ENCODE peak calls at places on chromosomes 3 and 15, in seven cellular contexts. One of them, this sample, is unnamed.

GRCh38 chr3:15623535-15624450 is 22.2 kb downstream of the BTD start:
- DNase-seq in transverse colon: no peak
- DNase-seq in fibroblast of lung: no peak
- DNase-seq in small intestine: no peak
- DNase-seq in adrenal gland: no peak
- DNase-seq in PC-3: no peak
- DNase-seq in left ventricle myocardium inferior: no peak
- DNase-seq in this sample: no peak

GRCh38 chr3:49638445-49638844 is 35.7 kb upstream of the APEH start:
- DNase-seq in transverse colon: no peak
- DNase-seq in fibroblast of lung: peak; percentile 88
- DNase-seq in small intestine: no peak
- DNase-seq in adrenal gland: peak; percentile 48
- DNase-seq in PC-3: peak; percentile 78
- DNase-seq in left ventricle myocardium inferior: no peak
- DNase-seq in this sample: peak; percentile 82

GRCh38 chr15:80568298-80568697 is 126.8 kb upstream of the ABHD17C start:
- DNase-seq in transverse colon: no peak
- DNase-seq in fibroblast of lung: peak; percentile 83
- DNase-seq in small intestine: no peak
- DNase-seq in adrenal gland: no peak
- DNase-seq in PC-3: peak; percentile 5
- DNase-seq in left ventricle myocardium inferior: no peak
- DNase-seq in this sample: no peak

GRCh38 chr3:124034016-124034808 is 42.3 kb upstream of the ROPN1 start:
- DNase-seq in transverse colon: peak; percentile 24
- DNase-seq in fibroblast of lung: peak; percentile 69
- DNase-seq in small intestine: no peak
- DNase-seq in adrenal gland: peak; percentile 33
- DNase-seq in PC-3: peak; percentile 22
- DNase-seq in left ventricle myocardium inferior: peak; percentile 25
- DNase-seq in this sample: no peak

GRCh38 chr3:20080956-20081554 is 40.8 kb downstream of the KAT2B start:
- DNase-seq in transverse colon: peak; percentile 19
- DNase-seq in fibroblast of lung: peak; percentile 33
- DNase-seq in small intestine: peak; percentile 75
- DNase-seq in adrenal gland: peak; percentile 49
- DNase-seq in PC-3: peak; percentile 15
- DNase-seq in left ventricle myocardium inferior: peak; percentile 84
- DNase-seq in this sample: peak; percentile 13

GRCh38 chr3:132245547-132245946 is 71.7 kb upstream of the ACP3 start:
- DNase-seq in transverse colon: no peak
- DNase-seq in fibroblast of lung: peak; percentile 51
- DNase-seq in small intestine: no peak
- DNase-seq in adrenal gland: no peak
- DNase-seq in PC-3: peak; percentile 24
- DNase-seq in left ventricle myocardium inferior: no peak
- DNase-seq in this sample: no peak

GRCh38 chr15:22735781-22736180 is 50.7 kb upstream of the NIPA1 start:
- DNase-seq in transverse colon: no peak
- DNase-seq in fibroblast of lung: peak; percentile 63
- DNase-seq in small intestine: no peak
- DNase-seq in adrenal gland: no peak
- DNase-seq in PC-3: peak; percentile 81
- DNase-seq in left ventricle myocardium inferior: no peak
- DNase-seq in this sample: no peak

GRCh38 chr15:76803049-76803571 is 102.0 kb downstream of the SCAPER start:
- DNase-seq in transverse colon: no peak
- DNase-seq in fibroblast of lung: no peak
- DNase-seq in small intestine: no peak
- DNase-seq in adrenal gland: no peak
- DNase-seq in PC-3: no peak
- DNase-seq in left ventricle myocardium inferior: no peak
- DNase-seq in this sample: no peak

GRCh38 chr3:52038227-52038626 is 18.1 kb downstream of the DUSP7 start:
- DNase-seq in transverse colon: no peak
- DNase-seq in fibroblast of lung: no peak
- DNase-seq in small intestine: no peak
- DNase-seq in adrenal gland: no peak
- DNase-seq in PC-3: peak; percentile 77
- DNase-seq in left ventricle myocardium inferior: no peak
- DNase-seq in this sample: peak; percentile 81

GRCh38 chr3:194120789-194121770 is 14.9 kb upstream of the HES1 start:
- DNase-seq in transverse colon: no peak
- DNase-seq in fibroblast of lung: no peak
- DNase-seq in small intestine: no peak
- DNase-seq in adrenal gland: no peak
- DNase-seq in PC-3: no peak
- DNase-seq in left ventricle myocardium inferior: no peak
- DNase-seq in this sample: no peak

GRCh38 chr15:92157666-92158298 is 235.9 kb upstream of the ST8SIA2 start:
- DNase-seq in transverse colon: no peak
- DNase-seq in fibroblast of lung: no peak
- DNase-seq in small intestine: no peak
- DNase-seq in adrenal gland: no peak
- DNase-seq in PC-3: no peak
- DNase-seq in left ventricle myocardium inferior: no peak
- DNase-seq in this sample: no peak

GRCh38 chr3:174336774-174337173 is 522.4 kb upstream of the NAALADL2 start:
- DNase-seq in transverse colon: no peak
- DNase-seq in fibroblast of lung: no peak
- DNase-seq in small intestine: no peak
- DNase-seq in adrenal gland: no peak
- DNase-seq in PC-3: no peak
- DNase-seq in left ventricle myocardium inferior: no peak
- DNase-seq in this sample: no peak

GRCh38 chr3:185225523-185225922 is 28.3 kb downstream of the EHHADH start:
- DNase-seq in transverse colon: no peak
- DNase-seq in fibroblast of lung: peak; percentile 89
- DNase-seq in small intestine: no peak
- DNase-seq in adrenal gland: no peak
- DNase-seq in PC-3: peak; percentile 10
- DNase-seq in left ventricle myocardium inferior: no peak
- DNase-seq in this sample: no peak

GRCh38 chr15:58472821-58473581 is 41.2 kb downstream of the LIPC start:
- DNase-seq in transverse colon: no peak
- DNase-seq in fibroblast of lung: peak; percentile 53
- DNase-seq in small intestine: no peak
- DNase-seq in adrenal gland: no peak
- DNase-seq in PC-3: peak; percentile 33
- DNase-seq in left ventricle myocardium inferior: no peak
- DNase-seq in this sample: peak; percentile 28

GRCh38 chr3:56858331-56858730 is 56.6 kb upstream of the ARHGEF3 start:
- DNase-seq in transverse colon: no peak
- DNase-seq in fibroblast of lung: no peak
- DNase-seq in small intestine: peak; percentile 5
- DNase-seq in adrenal gland: no peak
- DNase-seq in PC-3: no peak
- DNase-seq in left ventricle myocardium inferior: no peak
- DNase-seq in this sample: no peak

GRCh38 chr3:43231276-43232000 is 54.9 kb upstream of the SNRK start:
- DNase-seq in transverse colon: no peak
- DNase-seq in fibroblast of lung: peak; percentile 47
- DNase-seq in small intestine: no peak
- DNase-seq in adrenal gland: no peak
- DNase-seq in PC-3: no peak
- DNase-seq in left ventricle myocardium inferior: no peak
- DNase-seq in this sample: no peak

GRCh38 chr3:59606638-59607262 is 556.9 kb upstream of the CFAP20DC start:
- DNase-seq in transverse colon: no peak
- DNase-seq in fibroblast of lung: no peak
- DNase-seq in small intestine: no peak
- DNase-seq in adrenal gland: peak; percentile 57
- DNase-seq in PC-3: no peak
- DNase-seq in left ventricle myocardium inferior: no peak
- DNase-seq in this sample: no peak

GRCh38 chr3:59611649-59612431 is 562.0 kb upstream of the CFAP20DC start:
- DNase-seq in transverse colon: no peak
- DNase-seq in fibroblast of lung: peak; percentile 53
- DNase-seq in small intestine: no peak
- DNase-seq in adrenal gland: no peak
- DNase-seq in PC-3: no peak
- DNase-seq in left ventricle myocardium inferior: no peak
- DNase-seq in this sample: no peak

GRCh38 chr3:59607628-59608027 is 557.8 kb upstream of the CFAP20DC start:
- DNase-seq in transverse colon: no peak
- DNase-seq in fibroblast of lung: peak; percentile 4
- DNase-seq in small intestine: peak; percentile 2
- DNase-seq in adrenal gland: no peak
- DNase-seq in PC-3: peak; percentile 14
- DNase-seq in left ventricle myocardium inferior: no peak
- DNase-seq in this sample: no peak

GRCh38 chr3:59608356-59608755 is 558.5 kb upstream of the CFAP20DC start:
- DNase-seq in transverse colon: no peak
- DNase-seq in fibroblast of lung: no peak
- DNase-seq in small intestine: no peak
- DNase-seq in adrenal gland: no peak
- DNase-seq in PC-3: no peak
- DNase-seq in left ventricle myocardium inferior: no peak
- DNase-seq in this sample: no peak

GRCh38 chr3:59609967-59610366 is 560.1 kb upstream of the CFAP20DC start:
- DNase-seq in transverse colon: no peak
- DNase-seq in fibroblast of lung: no peak
- DNase-seq in small intestine: no peak
- DNase-seq in adrenal gland: peak; percentile 22
- DNase-seq in PC-3: no peak
- DNase-seq in left ventricle myocardium inferior: peak; percentile 59
- DNase-seq in this sample: no peak
- H3K4me3 ChIP-seq in transverse colon: no peak overlapping the region
- H3K4me3 ChIP-seq in fibroblast of lung: no peak overlapping the region
- H3K4me3 ChIP-seq in small intestine: no peak overlapping the region
- H3K4me3 ChIP-seq in adrenal gland: no peak overlapping the region
- H3K4me3 ChIP-seq in PC-3: no peak overlapping the region
- H3K4me3 ChIP-seq in left ventricle myocardium inferior: no peak overlapping the region
- H3K4me3 ChIP-seq in this sample: no peak overlapping the region

GRCh38 chr3:54954019-54954418 is 26.2 kb upstream of the LRTM1 start:
- DNase-seq in transverse colon: no peak
- DNase-seq in fibroblast of lung: peak; percentile 96
- DNase-seq in small intestine: no peak
- DNase-seq in adrenal gland: peak; percentile 26
- DNase-seq in PC-3: peak; percentile 53
- DNase-seq in left ventricle myocardium inferior: no peak
- DNase-seq in this sample: peak; percentile 60

GRCh38 chr3:54951405-54951804 is 23.5 kb upstream of the LRTM1 start:
- DNase-seq in transverse colon: peak; percentile 51
- DNase-seq in fibroblast of lung: peak; percentile 93
- DNase-seq in small intestine: peak; percentile 11
- DNase-seq in adrenal gland: peak; percentile 74
- DNase-seq in PC-3: peak; percentile 53
- DNase-seq in left ventricle myocardium inferior: peak; percentile 82
- DNase-seq in this sample: peak; percentile 86

GRCh38 chr3:54955496-54955895 is 27.6 kb upstream of the LRTM1 start:
- DNase-seq in transverse colon: no peak
- DNase-seq in fibroblast of lung: no peak
- DNase-seq in small intestine: no peak
- DNase-seq in adrenal gland: no peak
- DNase-seq in PC-3: no peak
- DNase-seq in left ventricle myocardium inferior: no peak
- DNase-seq in this sample: no peak

GRCh38 chr3:54955941-54956340 is 28.1 kb upstream of the LRTM1 start:
- DNase-seq in transverse colon: no peak
- DNase-seq in fibroblast of lung: no peak
- DNase-seq in small intestine: no peak
- DNase-seq in adrenal gland: no peak
- DNase-seq in PC-3: no peak
- DNase-seq in left ventricle myocardium inferior: no peak
- DNase-seq in this sample: no peak

GRCh38 chr3:54954516-54954915 is 26.7 kb upstream of the LRTM1 start:
- DNase-seq in transverse colon: no peak
- DNase-seq in fibroblast of lung: peak; percentile 40
- DNase-seq in small intestine: no peak
- DNase-seq in adrenal gland: no peak
- DNase-seq in PC-3: no peak
- DNase-seq in left ventricle myocardium inferior: no peak
- DNase-seq in this sample: no peak
- H3K9me3 ChIP-seq in transverse colon: no peaks in the 10 kb centered on the region
- H3K9me3 ChIP-seq in fibroblast of lung: no peaks in the 10 kb centered on the region
- H3K9me3 ChIP-seq in small intestine: no peaks in the 10 kb centered on the region
- H3K9me3 ChIP-seq in adrenal gland: no peaks in the 10 kb centered on the region
- H3K9me3 ChIP-seq in PC-3: no peaks in the 10 kb centered on the region
- H3K9me3 ChIP-seq in left ventricle myocardium inferior: no peaks in the 10 kb centered on the region
- H3K9me3 ChIP-seq in this sample: no peaks in the 10 kb centered on the region

GRCh38 chr15:67061811-67062348 is 3.5 kb upstream of the SMAD3 start:
- DNase-seq in transverse colon: peak; percentile 58
- DNase-seq in fibroblast of lung: no peak
- DNase-seq in small intestine: peak; percentile 86
- DNase-seq in adrenal gland: no peak
- DNase-seq in PC-3: no peak
- DNase-seq in left ventricle myocardium inferior: no peak
- DNase-seq in this sample: no peak

GRCh38 chr15:67063689-67064606 is 1.5 kb upstream of the SMAD3 start:
- DNase-seq in transverse colon: peak; percentile 61
- DNase-seq in fibroblast of lung: peak; percentile 69
- DNase-seq in small intestine: peak; percentile 98
- DNase-seq in adrenal gland: no peak
- DNase-seq in PC-3: no peak
- DNase-seq in left ventricle myocardium inferior: peak; percentile 38
- DNase-seq in this sample: no peak

GRCh38 chr15:67062365-67062985 is 2.9 kb upstream of the SMAD3 start:
- DNase-seq in transverse colon: peak; percentile 25
- DNase-seq in fibroblast of lung: no peak
- DNase-seq in small intestine: peak; percentile 90
- DNase-seq in adrenal gland: no peak
- DNase-seq in PC-3: no peak
- DNase-seq in left ventricle myocardium inferior: no peak
- DNase-seq in this sample: no peak

GRCh38 chr15:67054676-67055075 is 10.7 kb upstream of the SMAD3 start:
- DNase-seq in transverse colon: no peak
- DNase-seq in fibroblast of lung: no peak
- DNase-seq in small intestine: no peak
- DNase-seq in adrenal gland: no peak
- DNase-seq in PC-3: no peak
- DNase-seq in left ventricle myocardium inferior: no peak
- DNase-seq in this sample: no peak

DNA sequence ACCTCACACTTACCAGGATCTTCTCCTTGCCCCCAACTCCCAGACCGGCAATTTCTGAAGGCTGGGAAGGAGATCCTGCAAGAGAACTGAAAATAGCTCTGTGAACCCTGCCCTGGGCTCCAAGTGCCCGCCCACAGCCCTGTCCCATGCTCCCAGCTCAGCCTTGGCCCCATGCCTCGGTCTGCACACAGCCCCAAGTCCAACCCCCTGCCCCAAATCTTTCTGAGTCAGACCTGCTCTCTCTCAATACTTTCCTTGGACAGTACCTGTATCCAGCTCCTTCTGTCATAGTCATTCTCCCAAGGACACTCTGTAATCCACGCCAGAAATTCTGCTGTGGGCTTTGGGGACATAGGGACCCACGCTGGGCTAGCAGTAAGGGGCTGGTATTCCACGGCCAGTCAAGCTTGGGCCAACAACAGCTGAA is 6.3 kb upstream of the SMAD3 start:
- DNase-seq in transverse colon: peak; percentile 57
- DNase-seq in fibroblast of lung: no peak
- DNase-seq in small intestine: peak; percentile 89
- DNase-seq in adrenal gland: peak; percentile 32
- DNase-seq in PC-3: no peak
- DNase-seq in left ventricle myocardium inferior: no peak
- DNase-seq in this sample: peak; percentile 77
- H3K4me3 ChIP-seq in transverse colon: no peak overlapping the region
- H3K4me3 ChIP-seq in fibroblast of lung: no peak overlapping the region
- H3K4me3 ChIP-seq in small intestine: peak overlapping the region; percentile 3
- H3K4me3 ChIP-seq in adrenal gland: no peak overlapping the region
- H3K4me3 ChIP-seq in PC-3: no peak overlapping the region
- H3K4me3 ChIP-seq in left ventricle myocardium inferior: no peak overlapping the region
- H3K4me3 ChIP-seq in this sample: peak overlapping the region; percentile 13

GRCh38 chr15:25240461-25241021 is 198.3 kb downstream of the UBE3A start:
- DNase-seq in transverse colon: no peak
- DNase-seq in fibroblast of lung: no peak
- DNase-seq in small intestine: no peak
- DNase-seq in adrenal gland: no peak
- DNase-seq in PC-3: no peak
- DNase-seq in left ventricle myocardium inferior: peak; percentile 4
- DNase-seq in this sample: no peak
- H3K9me3 ChIP-seq in transverse colon: peaks cover 7% of the 10 kb centered on the region
- H3K9me3 ChIP-seq in fibroblast of lung: no peaks in the 10 kb centered on the region
- H3K9me3 ChIP-seq in small intestine: peaks cover 7% of the 10 kb centered on the region
- H3K9me3 ChIP-seq in adrenal gland: no peaks in the 10 kb centered on the region
- H3K9me3 ChIP-seq in PC-3: peaks cover 2% of the 10 kb centered on the region
- H3K9me3 ChIP-seq in left ventricle myocardium inferior: peaks cover 32% of the 10 kb centered on the region
- H3K9me3 ChIP-seq in this sample: no peaks in the 10 kb centered on the region